ENCODE peak calls at places on chromosomes 16 and 17, in six cellular contexts. One of them, this sample, is unnamed.

GRCh38 chr17:12193336-12193735 is 172.7 kb downstream of the MAP2K4 start:
- DNase-seq in trophoblast cell: no peak
- DNase-seq in H9: no peak
- DNase-seq in H1: no peak
- DNase-seq in mesenchymal stem cell: no peak
- DNase-seq in IMR-90: no peak
- DNase-seq in this sample: no peak

GRCh38 chr16:29029168-29029994 is 44.5 kb downstream of the LAT start:
- DNase-seq in trophoblast cell: peak; percentile 7
- DNase-seq in H9: peak; percentile 38
- DNase-seq in H1: peak; percentile 23
- DNase-seq in mesenchymal stem cell: peak; percentile 97
- DNase-seq in IMR-90: peak; percentile 98
- DNase-seq in this sample: peak; percentile 20

GRCh38 chr16:88066234-88066633 is 115.0 kb downstream of the BANP start:
- DNase-seq in trophoblast cell: no peak
- DNase-seq in H9: no peak
- DNase-seq in H1: no peak
- DNase-seq in mesenchymal stem cell: no peak
- DNase-seq in IMR-90: no peak
- DNase-seq in this sample: no peak

GRCh38 chr17:56175299-56175935 is 22.1 kb downstream of the ANKFN1 start:
- DNase-seq in trophoblast cell: no peak
- DNase-seq in H9: no peak
- DNase-seq in H1: no peak
- DNase-seq in mesenchymal stem cell: peak; percentile 3
- DNase-seq in IMR-90: no peak
- DNase-seq in this sample: no peak

GRCh38 chr17:50588391-50589111 is 28.0 kb downstream of the CACNA1G start:
- DNase-seq in trophoblast cell: no peak
- DNase-seq in H9: no peak
- DNase-seq in H1: no peak
- DNase-seq in mesenchymal stem cell: no peak
- DNase-seq in IMR-90: no peak
- DNase-seq in this sample: no peak

GRCh38 chr17:74528491-74529199 is 2.6 kb downstream of the CD300LB start:
- DNase-seq in trophoblast cell: peak; percentile 48
- DNase-seq in H9: peak; percentile 14
- DNase-seq in H1: no peak
- DNase-seq in mesenchymal stem cell: no peak
- DNase-seq in IMR-90: no peak
- DNase-seq in this sample: no peak

GRCh38 chr16:53817117-53817516 is 113.2 kb downstream of the FTO start:
- DNase-seq in trophoblast cell: peak; percentile 77
- DNase-seq in H9: no peak
- DNase-seq in H1: no peak
- DNase-seq in mesenchymal stem cell: peak; percentile 91
- DNase-seq in IMR-90: peak; percentile 96
- DNase-seq in this sample: no peak

GRCh38 chr16:74034862-74035261 is 261.8 kb upstream of the PSMD7 start:
- DNase-seq in trophoblast cell: peak; percentile 37
- DNase-seq in H9: no peak
- DNase-seq in H1: no peak
- DNase-seq in mesenchymal stem cell: no peak
- DNase-seq in IMR-90: peak; percentile 11
- DNase-seq in this sample: peak; percentile 36

GRCh38 chr17:64146418-64147109 is 16.6 kb upstream of the ERN1 start:
- DNase-seq in trophoblast cell: peak; percentile 63
- DNase-seq in H9: peak; percentile 63
- DNase-seq in H1: no peak
- DNase-seq in mesenchymal stem cell: peak; percentile 85
- DNase-seq in IMR-90: peak; percentile 72
- DNase-seq in this sample: no peak

GRCh38 chr16:68072038-68072695 is 13.0 kb upstream of the NFATC3 start:
- DNase-seq in trophoblast cell: peak; percentile 11
- DNase-seq in H9: no peak
- DNase-seq in H1: no peak
- DNase-seq in mesenchymal stem cell: peak; percentile 35
- DNase-seq in IMR-90: peak; percentile 78
- DNase-seq in this sample: no peak

GRCh38 chr16:25222959-25223358 is 6.2 kb downstream of the AQP8 start:
- DNase-seq in trophoblast cell: no peak
- DNase-seq in H9: no peak
- DNase-seq in H1: no peak
- DNase-seq in mesenchymal stem cell: no peak
- DNase-seq in IMR-90: no peak
- DNase-seq in this sample: no peak

GRCh38 chr16:2230376-2230775 is 5.9 kb upstream of the DNASE1L2 start:
- DNase-seq in trophoblast cell: no peak
- DNase-seq in H9: no peak
- DNase-seq in H1: no peak
- DNase-seq in mesenchymal stem cell: no peak
- DNase-seq in IMR-90: no peak
- DNase-seq in this sample: no peak

GRCh38 chr16:49530396-49530795 is 156.8 kb downstream of the C16orf78 start:
- DNase-seq in trophoblast cell: no peak
- DNase-seq in H9: no peak
- DNase-seq in H1: no peak
- DNase-seq in mesenchymal stem cell: peak; percentile 1
- DNase-seq in IMR-90: no peak
- DNase-seq in this sample: no peak

GRCh38 chr16:85522842-85523601 is 90.1 kb upstream of the GSE1 start:
- DNase-seq in trophoblast cell: peak; percentile 67
- DNase-seq in H9: no peak
- DNase-seq in H1: no peak
- DNase-seq in mesenchymal stem cell: peak; percentile 53
- DNase-seq in IMR-90: peak; percentile 24
- DNase-seq in this sample: no peak

GRCh38 chr17:27158390-27158789 is 135.5 kb upstream of the WSB1 start:
- DNase-seq in trophoblast cell: no peak
- DNase-seq in H9: no peak
- DNase-seq in H1: no peak
- DNase-seq in mesenchymal stem cell: no peak
- DNase-seq in IMR-90: no peak
- DNase-seq in this sample: no peak

GRCh38 chr16:50610331-50611262 is 62.4 kb downstream of the NKD1 start:
- DNase-seq in trophoblast cell: no peak
- DNase-seq in H9: peak; percentile 61
- DNase-seq in H1: no peak
- DNase-seq in mesenchymal stem cell: no peak
- DNase-seq in IMR-90: no peak
- DNase-seq in this sample: peak; percentile 35

GRCh38 chr17:11637796-11638195 is 39.5 kb downstream of the DNAH9 start:
- DNase-seq in trophoblast cell: no peak
- DNase-seq in H9: no peak
- DNase-seq in H1: no peak
- DNase-seq in mesenchymal stem cell: no peak
- DNase-seq in IMR-90: no peak
- DNase-seq in this sample: no peak

GRCh38 chr16:49459953-49460735 is 86.5 kb downstream of the C16orf78 start:
- DNase-seq in trophoblast cell: no peak
- DNase-seq in H9: peak; percentile 23
- DNase-seq in H1: no peak
- DNase-seq in mesenchymal stem cell: no peak
- DNase-seq in IMR-90: no peak
- DNase-seq in this sample: no peak

GRCh38 chr16:84780977-84781376 is 38.8 kb upstream of the CRISPLD2 start:
- DNase-seq in trophoblast cell: no peak
- DNase-seq in H9: no peak
- DNase-seq in H1: no peak
- DNase-seq in mesenchymal stem cell: no peak
- DNase-seq in IMR-90: no peak
- DNase-seq in this sample: no peak

GRCh38 chr16:78324649-78325274 is 225.3 kb downstream of the WWOX start:
- DNase-seq in trophoblast cell: peak; percentile 57
- DNase-seq in H9: peak; percentile 31
- DNase-seq in H1: no peak
- DNase-seq in mesenchymal stem cell: no peak
- DNase-seq in IMR-90: no peak
- DNase-seq in this sample: no peak

GRCh38 chr17:31595076-31595475 is 203.6 kb downstream of the RAB11FIP4 start:
- DNase-seq in trophoblast cell: peak; percentile 90
- DNase-seq in H9: no peak
- DNase-seq in H1: no peak
- DNase-seq in mesenchymal stem cell: peak; percentile 38
- DNase-seq in IMR-90: peak; percentile 66
- DNase-seq in this sample: no peak

GRCh38 chr16:22091721-22092120 is 620 bp upstream of the VWA3A start:
- DNase-seq in trophoblast cell: peak; percentile 88
- DNase-seq in H9: no peak
- DNase-seq in H1: no peak
- DNase-seq in mesenchymal stem cell: no peak
- DNase-seq in IMR-90: no peak
- DNase-seq in this sample: no peak

GRCh38 chr16:1815461-1815860 is 11.2 kb downstream of the HAGH start:
- DNase-seq in trophoblast cell: no peak
- DNase-seq in H9: no peak
- DNase-seq in H1: no peak
- DNase-seq in mesenchymal stem cell: peak; percentile 79
- DNase-seq in IMR-90: no peak
- DNase-seq in this sample: no peak

GRCh38 chr17:32483451-32484019 is 3.3 kb upstream of the CDK5R1 start:
- DNase-seq in trophoblast cell: peak; percentile 42
- DNase-seq in H9: peak; percentile 92
- DNase-seq in H1: no peak
- DNase-seq in mesenchymal stem cell: peak; percentile 74
- DNase-seq in IMR-90: peak; percentile 61
- DNase-seq in this sample: peak; percentile 62

GRCh38 chr17:14922421-14922820 is 342.7 kb downstream of the PMP22 start:
- DNase-seq in trophoblast cell: no peak
- DNase-seq in H9: no peak
- DNase-seq in H1: no peak
- DNase-seq in mesenchymal stem cell: no peak
- DNase-seq in IMR-90: no peak
- DNase-seq in this sample: no peak

GRCh38 chr16:86798247-86799041 is 220.1 kb downstream of the FOXL1 start:
- DNase-seq in trophoblast cell: no peak
- DNase-seq in H9: no peak
- DNase-seq in H1: no peak
- DNase-seq in mesenchymal stem cell: no peak
- DNase-seq in IMR-90: no peak
- DNase-seq in this sample: no peak

GRCh38 chr16:67846320-67847063 is at the start of gene NUTF2:
- DNase-seq in trophoblast cell: peak; percentile 97
- DNase-seq in H9: peak; percentile 99
- DNase-seq in H1: peak; percentile 92
- DNase-seq in mesenchymal stem cell: peak; percentile 96
- DNase-seq in IMR-90: peak; percentile 85
- DNase-seq in this sample: peak; percentile 99

GRCh38 chr16:20897253-20897896 is 2.8 kb downstream of the DCUN1D3 start:
- DNase-seq in trophoblast cell: peak; percentile 57
- DNase-seq in H9: no peak
- DNase-seq in H1: no peak
- DNase-seq in mesenchymal stem cell: peak; percentile 73
- DNase-seq in IMR-90: peak; percentile 71
- DNase-seq in this sample: no peak

GRCh38 chr17:37742762-37743611 is 1.9 kb downstream of the HNF1B start:
- DNase-seq in trophoblast cell: peak; percentile 20
- DNase-seq in H9: peak; percentile 64
- DNase-seq in H1: no peak
- DNase-seq in mesenchymal stem cell: peak; percentile 28
- DNase-seq in IMR-90: no peak
- DNase-seq in this sample: peak; percentile 29
- H3K27ac ChIP-seq in trophoblast cell: no peak overlapping the region
- H3K27ac ChIP-seq in H9: no peak overlapping the region
- H3K27ac ChIP-seq in H1: no peak overlapping the region
- H3K27ac ChIP-seq in mesenchymal stem cell: peak overlapping the region; percentile 99
- H3K27ac ChIP-seq in IMR-90: no peak overlapping the region
- H3K27ac ChIP-seq in this sample: no peak overlapping the region

GRCh38 chr17:80709090-80709695 is 164.6 kb downstream of the RPTOR start:
- DNase-seq in trophoblast cell: no peak
- DNase-seq in H9: no peak
- DNase-seq in H1: no peak
- DNase-seq in mesenchymal stem cell: no peak
- DNase-seq in IMR-90: no peak
- DNase-seq in this sample: no peak
- H4K91ac ChIP-seq in trophoblast cell: no peak overlapping the region
- H4K91ac ChIP-seq in H9: no peak overlapping the region
- H4K91ac ChIP-seq in H1: no peak overlapping the region
- H4K91ac ChIP-seq in mesenchymal stem cell: no peak overlapping the region
- H4K91ac ChIP-seq in IMR-90: no peak overlapping the region
- H4K91ac ChIP-seq in this sample: no peak overlapping the region

DNA sequence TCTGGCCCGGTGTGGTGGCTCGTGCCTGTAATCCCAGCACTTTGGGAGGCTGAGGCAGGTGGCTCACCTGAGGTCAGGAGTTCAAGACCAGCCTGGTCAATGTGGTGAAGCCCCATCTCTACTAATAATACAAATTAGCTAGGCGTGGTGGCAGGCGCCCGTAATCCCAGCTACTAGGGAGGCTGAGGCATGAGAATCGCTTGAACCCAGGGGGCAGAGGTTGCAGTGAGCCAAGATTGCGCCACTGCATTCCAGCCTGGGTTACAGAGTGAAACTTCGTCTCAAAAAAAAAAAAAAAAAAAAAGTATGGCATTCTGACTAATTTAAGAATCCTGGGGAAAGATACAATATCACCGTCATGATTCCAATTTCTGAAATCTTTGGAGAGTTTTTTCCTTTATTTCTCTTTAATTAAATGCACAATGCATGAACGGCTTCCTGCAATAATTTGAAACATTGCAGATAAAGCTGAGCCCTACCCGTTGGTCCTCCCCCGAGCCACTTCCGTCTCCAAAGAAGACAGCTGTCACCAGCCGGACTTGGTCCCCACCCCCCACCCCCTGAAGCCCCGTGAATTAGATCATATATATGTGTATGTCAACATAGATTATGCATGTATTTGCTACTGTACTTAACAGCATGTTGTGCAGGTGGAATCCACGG is 142.7 kb upstream of the PLCG2 start:
- DNase-seq in trophoblast cell: peak; percentile 70
- DNase-seq in H9: no peak
- DNase-seq in H1: no peak
- DNase-seq in mesenchymal stem cell: no peak
- DNase-seq in IMR-90: no peak
- DNase-seq in this sample: no peak
- H3K14ac ChIP-seq in trophoblast cell: no peak overlapping the region
- H3K14ac ChIP-seq in H9: no peak overlapping the region
- H3K14ac ChIP-seq in H1: no peak overlapping the region
- H3K14ac ChIP-seq in mesenchymal stem cell: no peak overlapping the region
- H3K14ac ChIP-seq in IMR-90: no peak overlapping the region
- H3K14ac ChIP-seq in this sample: no peak overlapping the region

DNA sequence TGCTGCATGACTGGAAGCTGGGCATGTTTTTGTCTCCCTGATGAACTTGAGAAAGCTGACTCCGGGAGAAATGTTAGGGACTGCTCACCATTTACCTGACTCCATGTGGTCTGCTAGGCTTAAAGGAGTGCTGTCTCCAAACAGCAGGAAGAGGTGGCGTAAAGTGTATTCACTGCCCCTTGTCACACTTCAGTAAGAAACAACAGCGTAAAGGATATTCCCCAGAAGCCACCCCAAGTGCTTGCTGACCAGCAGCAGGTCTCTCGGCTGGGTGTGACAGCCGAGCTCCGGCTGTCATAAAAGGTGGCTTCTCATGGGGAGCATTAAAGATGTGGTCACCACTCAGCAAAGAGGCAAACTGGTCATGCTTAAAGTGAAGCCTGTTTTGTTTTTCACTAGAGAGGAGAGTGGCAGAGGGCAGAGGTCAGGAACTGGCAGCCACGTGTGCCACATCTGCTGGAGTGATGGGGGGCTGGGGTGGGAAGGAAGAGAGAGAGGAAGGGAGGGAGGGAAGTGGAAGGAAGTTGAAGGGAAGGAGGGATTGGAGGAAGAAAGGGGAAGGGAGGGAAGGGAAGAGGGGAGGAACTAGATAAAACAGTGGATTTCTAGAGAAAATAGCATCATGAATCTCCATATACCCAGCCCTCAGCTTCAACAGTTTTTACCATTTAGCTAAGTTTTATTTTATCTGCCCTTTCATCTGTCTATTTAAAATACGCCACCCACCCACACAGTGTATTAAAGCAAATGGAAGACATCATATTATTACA is 119.3 kb downstream of the CLEC16A start:
- DNase-seq in trophoblast cell: no peak
- DNase-seq in H9: no peak
- DNase-seq in H1: no peak
- DNase-seq in mesenchymal stem cell: no peak
- DNase-seq in IMR-90: no peak
- DNase-seq in this sample: no peak
- H3K27ac ChIP-seq in trophoblast cell: no peak overlapping the region
- H3K27ac ChIP-seq in H9: no peak overlapping the region
- H3K27ac ChIP-seq in H1: no peak overlapping the region
- H3K27ac ChIP-seq in mesenchymal stem cell: no peak overlapping the region
- H3K27ac ChIP-seq in IMR-90: no peak overlapping the region
- H3K27ac ChIP-seq in this sample: no peak overlapping the region

This sample was measured in neuronal stem cell.